ENCODE peak calls at places on chromosome 6, in nine cellular contexts. U is NT2/D1, O is tibial artery, Y is cardiac muscle cell, V is small intestine, Q is breast epithelium, D is endodermal cell, Z is adrenal gland, P is left ventricle myocardium inferior. G is an unnamed sample.
A peak's percentile ranks its signal among the peaks of the same experiment; 100 is the strongest.

GRCh38 chr6:124480021-124480430 is 482.2 kb upstream of the RNF217 start:
- DNase-seq in D (no peak), O (no peak), Q (no peak), Z (no peak), V (no peak), Y (no peak), U (no peak), P (no peak), G (no peak)

GRCh38 chr6:101918476-101918875 is 525.0 kb downstream of the GRIK2 start:
- DNase-seq in D (no peak), O (no peak), P (no peak), Q (no peak), U (no peak), Y (no peak), Z (no peak), V (no peak), G (no peak)

GRCh38 chr6:96898241-96898851 is 655 bp upstream of the NDUFAF4 start:
- DNase-seq in Y (no peak), D (no peak), U (no peak), O (no peak), Q (no peak), V (peak; percentile 44), Z (no peak), P (no peak), G (no peak)

GRCh38 chr6:136226027-136226673 is 24.0 kb downstream of the MTFR2 start:
- DNase-seq in O (peak; percentile 48), Z (peak; percentile 49), P (peak; percentile 27), D (peak; percentile 79), V (peak; percentile 60), Y (peak; percentile 67), Q (no peak), U (no peak), G (no peak)

GRCh38 chr6:167504412-167504961 is 179.6 kb downstream of the TTLL2 start:
- DNase-seq in U (no peak), Z (no peak), P (no peak), V (no peak), O (no peak), Q (no peak), Y (no peak), D (no peak), G (no peak)

GRCh38 chr6:81864124-81864523 is 111.6 kb upstream of the TENT5A start:
- DNase-seq in P (no peak), Q (no peak), Z (no peak), D (no peak), Y (no peak), V (no peak), O (no peak), U (no peak), G (no peak)

GRCh38 chr6:127120109-127120786 is 1.8 kb downstream of the RSPO3 start:
- DNase-seq in U (no peak), Z (no peak), D (peak; percentile 74), Y (no peak), P (no peak), O (no peak), Q (no peak), V (no peak), G (no peak)

GRCh38 chr6:142637624-142638023 is 307.4 kb downstream of the HIVEP2 start:
- DNase-seq in U (no peak), D (no peak), V (no peak), Z (no peak), Y (no peak), Q (no peak), O (no peak), P (no peak), G (no peak)

GRCh38 chr6:117397536-117398227 is 28.1 kb downstream of the ROS1 start:
- DNase-seq in U (no peak), Z (no peak), P (no peak), Y (peak; percentile 25), D (no peak), O (no peak), V (no peak), Q (no peak), G (no peak)

DNA sequence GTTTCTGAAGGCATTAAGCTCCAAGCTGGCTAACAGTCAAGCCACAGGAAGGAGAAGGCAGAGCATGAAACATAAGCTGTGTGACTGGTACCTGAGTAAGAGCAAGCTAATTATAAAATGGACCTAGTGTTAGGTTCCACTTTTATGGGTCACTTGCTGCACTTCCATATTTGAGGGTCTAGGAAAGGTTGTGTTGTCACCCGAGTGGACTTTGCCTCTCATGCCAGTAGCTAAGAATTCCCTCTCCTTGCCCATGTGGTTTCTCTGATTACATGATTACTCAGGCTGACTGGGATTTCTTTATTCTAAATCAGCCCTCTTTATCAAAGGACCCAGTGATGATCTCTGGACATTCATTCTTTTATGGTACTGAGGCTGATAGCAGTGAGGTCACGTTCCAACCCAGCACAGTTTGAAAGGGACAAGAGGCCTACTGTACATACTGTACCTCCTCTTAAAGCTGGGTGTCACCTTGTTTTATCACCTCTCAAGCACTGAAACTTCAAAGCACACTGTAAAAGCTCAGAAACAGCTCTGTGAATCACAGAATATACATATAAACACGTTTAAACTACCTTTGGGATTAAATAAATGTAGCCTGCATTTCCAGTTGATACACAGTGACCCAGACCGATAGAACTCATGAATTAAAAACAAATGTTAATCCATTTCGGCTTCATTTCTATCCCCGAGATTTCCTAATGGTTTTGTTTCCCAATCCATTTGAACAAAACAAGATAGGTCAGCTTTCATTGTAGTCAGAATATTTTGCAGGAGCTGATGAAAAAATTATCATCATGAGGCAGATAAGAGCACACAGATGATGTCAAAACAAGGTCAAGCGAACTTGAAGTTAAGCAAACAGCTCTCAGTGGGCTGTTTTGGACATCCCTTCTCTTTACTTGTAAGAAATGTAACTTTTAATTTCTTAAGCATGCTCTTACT is 96.5 kb downstream of the ALDH8A1 start:
- DNase-seq in U (no peak), Q (no peak), Z (no peak), D (no peak), V (peak; percentile 97), Y (peak; percentile 2), O (no peak), P (no peak), G (no peak)
- H3K4me3 ChIP-seq in U (no peak overlapping the region), Q (no peak overlapping the region), Z (no peak overlapping the region), D (no peak overlapping the region), V (no peak overlapping the region), Y (no peak overlapping the region), O (no peak overlapping the region), P (no peak overlapping the region), G (no peak overlapping the region)

GRCh38 chr6:36755435-36756348 is 58.1 kb downstream of the RAB44 start:
- DNase-seq in D (no peak), P (no peak), U (no peak), Y (no peak), Z (peak; percentile 62), V (peak; percentile 12), Q (no peak), O (no peak), G (no peak)

GRCh38 chr6:36757943-36758508 is 60.4 kb downstream of the RAB44 start:
- DNase-seq in Z (no peak), Y (no peak), V (no peak), O (no peak), U (no peak), D (no peak), P (no peak), Q (no peak), G (no peak)

GRCh38 chr6:36758516-36759176 is 61.0 kb downstream of the RAB44 start:
- DNase-seq in Z (no peak), D (peak; percentile 72), P (no peak), U (no peak), Y (no peak), O (no peak), V (peak; percentile 45), Q (no peak), G (no peak)

GRCh38 chr6:36757206-36757605 is 59.6 kb downstream of the RAB44 start:
- DNase-seq in D (no peak), V (peak; percentile 35), Z (no peak), U (no peak), Y (no peak), O (no peak), Q (no peak), P (no peak), G (no peak)

GRCh38 chr6:36756761-36757160 is 59.1 kb downstream of the RAB44 start:
- DNase-seq in Z (no peak), V (no peak), U (no peak), P (no peak), O (no peak), D (no peak), Y (no peak), Q (no peak), G (no peak)
- H3K4me1 ChIP-seq in Z (no peaks in the 10 kb centered on the region), V (peaks cover 15% of the 10 kb centered on the region), U (peaks cover 10% of the 10 kb centered on the region), P (peaks cover 27% of the 10 kb centered on the region), O (no peaks in the 10 kb centered on the region), D (no peaks in the 10 kb centered on the region), Y (no peaks in the 10 kb centered on the region), Q (peaks cover 6% of the 10 kb centered on the region), G (peaks cover 9% of the 10 kb centered on the region)

GRCh38 chr6:150639823-150640331 is 40.2 kb downstream of the PLEKHG1 start:
- DNase-seq in U (no peak), D (no peak), V (no peak), Q (no peak), Y (no peak), Z (no peak), P (no peak), O (no peak), G (no peak)

GRCh38 chr6:150638286-150638685 is 38.6 kb downstream of the PLEKHG1 start:
- DNase-seq in V (no peak), Q (no peak), U (no peak), Z (no peak), Y (no peak), O (no peak), D (no peak), P (no peak), G (no peak)

GRCh38 chr6:150638765-150639164 is 39.1 kb downstream of the PLEKHG1 start:
- DNase-seq in Q (no peak), Y (no peak), Z (no peak), O (no peak), U (no peak), D (no peak), V (no peak), P (no peak), G (no peak)

GRCh38 chr6:150640556-150641206 is 41.0 kb downstream of the PLEKHG1 start:
- DNase-seq in D (no peak), O (no peak), V (peak; percentile 48), P (no peak), Q (no peak), U (no peak), Z (no peak), Y (peak; percentile 45), G (no peak)

DNA sequence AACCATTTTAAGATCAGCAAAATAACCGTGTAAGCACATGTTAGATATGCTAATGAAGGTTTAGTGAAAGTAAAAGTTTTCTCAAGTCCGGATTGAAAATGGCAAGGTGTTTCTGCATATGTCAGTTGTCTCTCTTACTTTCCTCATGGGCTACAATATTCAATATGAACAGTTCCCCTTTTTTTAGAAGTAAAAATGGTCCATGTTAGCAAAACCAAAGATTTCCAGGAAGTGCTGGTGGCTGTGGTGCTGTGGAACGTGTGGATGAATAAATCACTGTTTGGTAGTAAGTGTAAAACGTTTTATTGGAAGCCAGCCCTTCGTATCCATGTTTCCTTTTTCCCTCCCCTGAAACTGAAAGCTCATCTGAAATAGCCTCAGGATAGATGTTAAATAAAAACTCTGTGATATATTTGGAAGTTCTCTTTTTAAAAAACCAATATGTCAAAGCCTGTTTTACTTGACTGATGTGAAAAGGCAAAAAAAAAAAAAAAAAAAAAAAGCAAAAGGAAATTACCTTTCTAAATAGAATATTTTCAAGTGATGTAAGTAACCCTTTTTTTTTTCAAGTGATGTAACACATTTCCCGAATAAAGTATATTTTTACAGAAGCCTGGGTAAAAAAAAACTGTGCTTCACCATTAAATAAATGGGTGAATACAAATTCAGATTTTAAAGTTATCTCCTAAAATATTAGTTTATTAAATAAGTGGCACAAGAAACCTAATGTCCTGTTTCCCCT is 41.9 kb downstream of the PLEKHG1 start:
- DNase-seq in D (no peak), P (no peak), Q (no peak), Y (no peak), U (no peak), V (peak; percentile 52), O (no peak), Z (no peak), G (no peak)
- H3K4me3 ChIP-seq in D (no peak overlapping the region), P (peak overlapping the region; percentile 39), Q (peak overlapping the region; percentile 34), Y (no peak overlapping the region), U (no peak overlapping the region), V (peak overlapping the region; percentile 42), O (no peak overlapping the region), Z (no peak overlapping the region), G (peak overlapping the region; percentile 33)

GRCh38 chr6:159623156-159623555 is 69.9 kb downstream of the SOD2 start:
- DNase-seq in P (no peak), Q (no peak), Y (no peak), V (no peak), Z (no peak), D (no peak), U (no peak), O (no peak), G (no peak)
- H3K4me1 ChIP-seq in P (no peaks in the 10 kb centered on the region), Q (no peaks in the 10 kb centered on the region), Y (no peaks in the 10 kb centered on the region), V (no peaks in the 10 kb centered on the region), Z (no peaks in the 10 kb centered on the region), D (no peaks in the 10 kb centered on the region), U (no peaks in the 10 kb centered on the region), O (no peaks in the 10 kb centered on the region), G (no peaks in the 10 kb centered on the region)

G was measured in heart right ventricle.